ENCODE peak calls at places on chromosomes 3 and 15, in nine cellular contexts. S, H, N, D, W, B, T, V and J are unnamed samples.
A peak's percentile ranks its signal among the peaks of the same experiment; 100 is the strongest.

GRCh38 chr15:98077186-98077585 is 116.7 kb downstream of the ARRDC4 start:
- DNase-seq in H (peak; percentile 62), B (no peak), T (no peak), W (no peak), S (no peak), D (no peak), V (peak; percentile 69), N (no peak), J (no peak)

GRCh38 chr15:28977377-28978010 is 91.7 kb downstream of the APBA2 start:
- DNase-seq in D (peak; percentile 47), B (peak; percentile 83), H (peak; percentile 92), S (peak; percentile 96), N (peak; percentile 98), W (peak; percentile 53), V (peak; percentile 83), T (no peak), J (peak; percentile 97)

GRCh38 chr3:12974819-12975218 is 98.4 kb downstream of the IQSEC1 start:
- DNase-seq in D (no peak), B (no peak), N (no peak), H (no peak), W (no peak), S (no peak), T (no peak), V (no peak), J (no peak)

GRCh38 chr15:89991312-89991711 is 9.8 kb upstream of the ZNF710 start:
- DNase-seq in N (no peak), V (no peak), B (no peak), H (no peak), S (no peak), W (no peak), D (no peak), T (no peak), J (no peak)

GRCh38 chr3:148315756-148316155 is 381.9 kb upstream of the AGTR1 start:
- DNase-seq in D (no peak), H (no peak), N (no peak), S (peak; percentile 13), T (no peak), B (no peak), W (no peak), V (no peak), J (peak; percentile 12)

GRCh38 chr3:13629644-13630043 is 80.7 kb downstream of the FBLN2 start:
- DNase-seq in B (no peak), W (no peak), V (no peak), S (no peak), D (no peak), H (no peak), N (no peak), T (no peak), J (no peak)

GRCh38 chr3:65078748-65079147 is 390.9 kb upstream of the ADAMTS9 start:
- DNase-seq in N (no peak), D (no peak), V (no peak), T (no peak), H (no peak), W (no peak), S (no peak), B (no peak), J (no peak)

GRCh38 chr15:41838400-41838897 is at the start of gene PLA2G4B:
- DNase-seq in S (no peak), T (no peak), D (no peak), N (no peak), W (no peak), H (no peak), B (no peak), V (no peak), J (no peak)

GRCh38 chr15:83657549-83657948 is 3.6 kb downstream of the ADAMTSL3 start:
- DNase-seq in H (no peak), B (no peak), W (no peak), V (no peak), N (no peak), S (no peak), T (peak; percentile 12), D (peak; percentile 14), J (no peak)

GRCh38 chr15:66253643-66254363 is at the start of gene MEGF11:
- DNase-seq in W (peak; percentile 23), T (no peak), D (no peak), V (peak; percentile 35), S (no peak), H (peak; percentile 24), B (no peak), N (no peak), J (peak; percentile 66)

GRCh38 chr15:31483924-31484368 is 157.3 kb downstream of the KLF13 start:
- DNase-seq in V (no peak), W (no peak), N (no peak), B (no peak), H (no peak), S (no peak), D (no peak), T (no peak), J (no peak)

GRCh38 chr3:111725706-111726105 is 130.6 kb upstream of the ZBED2 start:
- DNase-seq in N (no peak), H (no peak), W (no peak), T (no peak), D (no peak), V (peak; percentile 71), B (no peak), S (no peak), J (peak; percentile 62)

GRCh38 chr3:99066863-99067262 is 165.4 kb upstream of the DCBLD2 start:
- DNase-seq in N (no peak), V (no peak), B (no peak), S (no peak), T (no peak), W (no peak), H (no peak), D (no peak), J (no peak)

GRCh38 chr3:50316657-50317242 is 5.8 kb downstream of the HYAL2 start:
- DNase-seq in B (no peak), T (peak; percentile 60), D (no peak), W (no peak), S (no peak), V (no peak), N (no peak), H (no peak), J (no peak)

GRCh38 chr3:129226374-129226773 is 23.0 kb upstream of the COPG1 start:
- DNase-seq in D (peak; percentile 84), N (peak; percentile 49), H (peak; percentile 92), S (peak; percentile 92), V (peak; percentile 91), T (no peak), W (peak; percentile 81), B (peak; percentile 66), J (peak; percentile 94)

GRCh38 chr3:158109295-158109803 is 540 bp upstream of the RSRC1 start:
- DNase-seq in H (peak; percentile 4), D (no peak), T (no peak), B (no peak), S (no peak), N (no peak), V (no peak), W (no peak), J (no peak)

GRCh38 chr15:47718474-47719440 is 1.5 kb downstream of the SEMA6D start:
- DNase-seq in H (no peak), S (peak; percentile 34), N (no peak), W (peak; percentile 21), V (no peak), D (peak; percentile 34), B (no peak), T (no peak), J (peak; percentile 55)
- H3K4me3 ChIP-seq in H (peak overlapping the region; percentile 70), S (peak overlapping the region; percentile 69), N (peak overlapping the region; percentile 72), W (peak overlapping the region; percentile 93), V (peak overlapping the region; percentile 70), D (peak overlapping the region; percentile 92), B (peak overlapping the region; percentile 55), T (no peak overlapping the region), J (peak overlapping the region; percentile 84)

GRCh38 chr3:150150633-150151032 is 179.9 kb upstream of the PFN2 start:
- DNase-seq in V (peak; percentile 39), D (no peak), S (no peak), H (peak; percentile 54), B (no peak), N (no peak), T (no peak), W (no peak), J (peak; percentile 60)

GRCh38 chr3:150152567-150152966 is 181.9 kb upstream of the PFN2 start:
- DNase-seq in B (no peak), T (no peak), D (no peak), H (no peak), V (no peak), N (no peak), S (no peak), W (no peak), J (no peak)

GRCh38 chr3:150147776-150148175 is 177.1 kb upstream of the PFN2 start:
- DNase-seq in T (no peak), V (peak; percentile 49), B (no peak), W (no peak), D (no peak), S (peak; percentile 78), H (no peak), N (no peak), J (peak; percentile 79)

GRCh38 chr3:150146891-150147761 is 176.4 kb upstream of the PFN2 start:
- DNase-seq in T (peak; percentile 79), B (peak; percentile 69), D (peak; percentile 13), H (peak; percentile 88), S (peak; percentile 95), W (no peak), N (no peak), V (peak; percentile 90), J (peak; percentile 97)

GRCh38 chr3:150149651-150150051 is 179.0 kb upstream of the PFN2 start:
- DNase-seq in N (no peak), T (no peak), V (peak; percentile 94), D (peak; percentile 20), B (no peak), S (peak; percentile 86), H (peak; percentile 90), W (no peak), J (peak; percentile 91)
- H3K4me3 ChIP-seq in N (no peak overlapping the region), T (no peak overlapping the region), V (no peak overlapping the region), D (no peak overlapping the region), B (no peak overlapping the region), S (no peak overlapping the region), H (no peak overlapping the region), W (no peak overlapping the region), J (no peak overlapping the region)

DNA sequence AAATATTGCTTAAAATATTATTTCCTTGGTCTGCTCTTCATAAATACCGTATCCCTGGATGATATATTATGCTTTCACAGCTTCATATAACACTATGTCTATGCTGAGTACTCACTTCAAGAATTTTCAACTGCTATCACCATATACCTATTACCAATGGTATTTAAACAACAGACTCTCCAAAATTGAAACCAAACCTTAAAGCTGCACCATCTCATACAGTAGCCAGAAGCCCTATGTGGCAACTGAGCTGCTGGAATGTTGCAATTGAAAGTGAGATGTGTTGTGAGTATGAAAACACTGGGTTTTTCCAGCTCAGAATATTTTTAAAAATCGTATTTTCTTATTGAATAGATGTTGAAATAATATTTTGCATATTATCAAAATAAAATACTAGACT is 130.1 kb upstream of the GOLGA6L6 start:
- DNase-seq in N (no peak), S (no peak), H (no peak), W (no peak), T (no peak), D (no peak), V (no peak), B (no peak), J (no peak)
- H3K4me3 ChIP-seq in N (no peak overlapping the region), S (no peak overlapping the region), H (no peak overlapping the region), W (no peak overlapping the region), T (no peak overlapping the region), D (no peak overlapping the region), V (no peak overlapping the region), B (no peak overlapping the region), J (no peak overlapping the region)

DNA sequence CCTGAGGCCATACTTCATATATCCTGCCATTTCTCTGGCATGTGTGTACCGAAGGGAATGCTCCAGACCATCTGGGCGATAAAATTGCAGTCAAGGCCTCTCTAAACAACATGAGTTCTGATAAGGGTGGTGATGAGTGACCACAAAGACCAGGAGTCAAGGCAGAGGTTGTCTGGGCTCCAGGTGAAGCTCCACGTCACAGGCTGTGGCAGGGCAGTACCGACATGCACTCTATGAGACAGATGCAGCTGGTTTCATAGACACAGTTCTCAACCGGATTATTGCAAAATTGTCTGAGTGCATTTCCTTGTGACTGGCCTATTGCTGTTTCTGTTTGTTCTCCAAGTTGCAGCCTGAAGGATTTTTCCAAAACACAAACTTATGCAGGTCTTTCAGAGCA is 157.5 kb upstream of the HES1 start:
- DNase-seq in W (no peak), T (no peak), N (no peak), H (no peak), D (no peak), V (no peak), B (no peak), S (no peak), J (no peak)
- H3K4me3 ChIP-seq in W (no peak overlapping the region), T (no peak overlapping the region), N (no peak overlapping the region), H (no peak overlapping the region), D (no peak overlapping the region), V (no peak overlapping the region), B (no peak overlapping the region), S (no peak overlapping the region), J (no peak overlapping the region)